ENCODE peak calls at places on chromosome 2, in four cellular contexts. G is neuronal stem cell, N is H1, C is IMR-90. T is an unnamed sample.

GRCh38 chr2:152924722-152925121 is 206.3 kb downstream of the ARL6IP6 start:
- DNase-seq in G (no peak), N (no peak), C (no peak), T (no peak)

GRCh38 chr2:10452956-10453885 is 5.1 kb upstream of the ODC1 start:
- DNase-seq in G (no peak), N (no peak), C (no peak), T (no peak)

GRCh38 chr2:74849228-74849892 is 15.4 kb downstream of the HK2 start:
- DNase-seq in G (no peak), N (no peak), C (peak), T (peak)

GRCh38 chr2:126769118-126769517 is 113.2 kb downstream of the GYPC start:
- DNase-seq in G (no peak), N (no peak), C (no peak), T (peak)

GRCh38 chr2:16664052-16664731 is 1.4 kb downstream of the CYRIA start:
- DNase-seq in G (no peak), N (no peak), C (peak), T (peak)

GRCh38 chr2:11494310-11494709 is 28.3 kb upstream of the E2F6 start:
- DNase-seq in G (no peak), N (no peak), C (no peak), T (no peak)

GRCh38 chr2:241724975-241725870 is 9.2 kb upstream of the D2HGDH start:
- DNase-seq in G (no peak), N (no peak), C (no peak), T (no peak)

GRCh38 chr2:62362561-62362960 is 143.4 kb downstream of the TMEM17 start:
- DNase-seq in G (no peak), N (no peak), C (no peak), T (peak)

GRCh38 chr2:115650827-115651226 is 1208.4 kb downstream of the DPP10 start:
- DNase-seq in G (no peak), N (no peak), C (no peak), T (no peak)

GRCh38 chr2:220065581-220065980 is 438.2 kb downstream of the SLC4A3 start:
- DNase-seq in G (no peak), N (no peak), C (peak), T (no peak)

GRCh38 chr2:43078301-43078700 is 148.1 kb downstream of the ZFP36L2 start:
- DNase-seq in G (no peak), N (no peak), C (no peak), T (no peak)

GRCh38 chr2:68185541-68186164 is 28.0 kb downstream of the PNO1 start:
- DNase-seq in G (peak), N (peak), C (peak), T (peak)

GRCh38 chr2:195532628-195533271 is 124.3 kb upstream of the SLC39A10 start:
- DNase-seq in G (no peak), N (no peak), C (peak), T (no peak)

GRCh38 chr2:209648714-209649113 is 122.9 kb upstream of the UNC80 start:
- DNase-seq in G (no peak), N (no peak), C (peak), T (no peak)

GRCh38 chr2:98188351-98189046 is 101.5 kb downstream of the VWA3B start:
- DNase-seq in G (no peak), N (no peak), C (no peak), T (no peak)

GRCh38 chr2:52097076-52097475 is 1065.1 kb upstream of the NRXN1 start:
- DNase-seq in G (no peak), N (no peak), C (no peak), T (no peak)

GRCh38 chr2:15359716-15360531 is 201.2 kb downstream of the NBAS start:
- DNase-seq in G (no peak), N (no peak), C (peak), T (no peak)

GRCh38 chr2:233820766-233821105 is 33.6 kb downstream of the HJURP start:
- DNase-seq in G (no peak), N (no peak), C (no peak), T (peak)

GRCh38 chr2:61426267-61426897 is 44.5 kb downstream of the USP34 start:
- DNase-seq in G (peak), N (peak), C (no peak), T (peak)

GRCh38 chr2:240581811-240582210 is 4.7 kb upstream of the CAPN10 start:
- DNase-seq in G (no peak), N (no peak), C (no peak), T (no peak)

GRCh38 chr2:28233070-28233718 is 159.5 kb upstream of the FOSL2 start:
- DNase-seq in G (no peak), N (no peak), C (peak), T (no peak)

GRCh38 chr2:65075605-65076344 is 19.6 kb downstream of the CEP68 start:
- DNase-seq in G (no peak), N (peak), C (no peak), T (peak)

GRCh38 chr2:619964-620363 is 57.2 kb downstream of the TMEM18 start:
- DNase-seq in G (no peak), N (peak), C (no peak), T (peak)

GRCh38 chr2:27130396-27130795 is 4.0 kb downstream of the PREB start:
- DNase-seq in G (no peak), N (no peak), C (no peak), T (no peak)

GRCh38 chr2:98606431-98606830 is 1.9 kb downstream of the COA5 start:
- DNase-seq in G (no peak), N (no peak), C (no peak), T (no peak)

GRCh38 chr2:55153564-55154315 is 78.4 kb downstream of the CLHC1 start:
- DNase-seq in G (no peak), N (no peak), C (no peak), T (no peak)

GRCh38 chr2:84991404-84992151 is 20.6 kb downstream of the KCMF1 start:
- DNase-seq in G (no peak), N (no peak), C (peak), T (no peak)

GRCh38 chr2:78498125-78498524 is 527.4 kb upstream of the REG3G start:
- DNase-seq in G (no peak), N (no peak), C (no peak), T (no peak)

GRCh38 chr2:35298493-35298892 is 1057.1 kb upstream of the CRIM1 start:
- DNase-seq in G (no peak), N (no peak), C (no peak), T (no peak)

GRCh38 chr2:101064868-101065549 is 62.9 kb downstream of the RPL31 start:
- DNase-seq in G (no peak), N (no peak), C (peak), T (no peak)

GRCh38 chr2:70981866-70982810 is 3.7 kb downstream of the ANKRD53 start:
- DNase-seq in G (no peak), N (no peak), C (no peak), T (peak)

GRCh38 chr2:66446924-66447323 is 12.0 kb downstream of the MEIS1 start:
- DNase-seq in G (no peak), N (no peak), C (no peak), T (no peak)

GRCh38 chr2:138565251-138565598 is 63.7 kb downstream of the SPOPL start:
- DNase-seq in G (no peak), N (no peak), C (no peak), T (no peak)

GRCh38 chr2:47561371-47561770 is 158.4 kb downstream of the MSH2 start:
- DNase-seq in G (no peak), N (no peak), C (no peak), T (no peak)

GRCh38 chr2:64838817-64839216 is 150.4 kb upstream of the SLC1A4 start:
- DNase-seq in G (no peak), N (no peak), C (peak), T (no peak)

GRCh38 chr2:68251187-68251854 is 1.0 kb downstream of the PPP3R1 start:
- DNase-seq in G (peak), N (peak), C (peak), T (peak)

GRCh38 chr2:20418519-20418918 is 28.4 kb upstream of the RHOB start:
- DNase-seq in G (no peak), N (no peak), C (no peak), T (no peak)

GRCh38 chr2:20421336-20421987 is 25.4 kb upstream of the RHOB start:
- DNase-seq in G (no peak), N (no peak), C (no peak), T (no peak)

GRCh38 chr2:20419752-20420151 is 27.1 kb upstream of the RHOB start:
- DNase-seq in G (no peak), N (no peak), C (no peak), T (no peak)

GRCh38 chr2:20416723-20417122 is 30.2 kb upstream of the RHOB start:
- DNase-seq in G (no peak), N (no peak), C (no peak), T (no peak)

GRCh38 chr2:20419007-20419576 is 27.8 kb upstream of the RHOB start:
- DNase-seq in G (no peak), N (no peak), C (peak), T (no peak)
- H2AK5ac ChIP-seq in G (no peak), N (no peak), C (peak), T (no peak)

GRCh38 chr2:119256574-119256921 is 32.9 kb downstream of the STEAP3 start:
- DNase-seq in G (no peak), N (no peak), C (no peak), T (no peak)
- H2AK5ac ChIP-seq in G (no peak), N (peak), C (peak), T (no peak)

GRCh38 chr2:9231291-9232165 is 24.9 kb downstream of the ASAP2 start:
- DNase-seq in G (no peak), N (peak), C (no peak), T (no peak)

GRCh38 chr2:9230051-9230802 is 23.6 kb downstream of the ASAP2 start:
- DNase-seq in G (no peak), N (no peak), C (peak), T (no peak)

GRCh38 chr2:9229470-9229820 is 22.8 kb downstream of the ASAP2 start:
- DNase-seq in G (no peak), N (no peak), C (no peak), T (no peak)

GRCh38 chr2:9232166-9232479 is 25.5 kb downstream of the ASAP2 start:
- DNase-seq in G (no peak), N (no peak), C (no peak), T (peak)

GRCh38 chr2:9230881-9231280 is 24.3 kb downstream of the ASAP2 start:
- DNase-seq in G (no peak), N (no peak), C (no peak), T (no peak)
- H2AK5ac ChIP-seq in G (no peak), N (no peak), C (peak), T (no peak)

DNA sequence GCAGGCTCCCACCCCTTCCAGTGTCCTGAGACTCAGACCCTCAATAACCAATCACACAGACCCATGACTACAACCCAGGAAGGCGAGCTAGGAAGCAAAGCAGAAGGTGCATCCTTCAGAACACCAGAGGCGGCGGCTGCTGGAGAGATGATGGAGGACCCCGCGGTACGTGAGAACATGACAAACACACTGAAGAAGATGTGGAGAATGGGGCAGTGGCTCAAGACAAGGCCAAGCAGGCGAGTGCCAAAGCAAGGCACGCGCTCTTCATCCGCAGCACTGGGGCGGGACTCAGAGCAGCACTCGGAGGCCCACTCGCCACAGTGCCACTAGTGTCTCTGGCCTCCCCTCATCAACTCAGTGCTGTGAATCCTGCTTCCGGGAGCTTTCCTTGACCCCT is 13.7 kb downstream of the ERFE start:
- DNase-seq in G (no peak), N (no peak), C (no peak), T (no peak)
- H2AK5ac ChIP-seq in G (no peak), N (no peak), C (peak), T (no peak)

GRCh38 chr2:201450910-201451329 is 338 bp downstream of the TRAK2 start:
- DNase-seq in G (no peak), N (no peak), C (peak), T (no peak)
- H2AK5ac ChIP-seq in G (peak), N (no peak), C (peak), T (no peak)

DNA sequence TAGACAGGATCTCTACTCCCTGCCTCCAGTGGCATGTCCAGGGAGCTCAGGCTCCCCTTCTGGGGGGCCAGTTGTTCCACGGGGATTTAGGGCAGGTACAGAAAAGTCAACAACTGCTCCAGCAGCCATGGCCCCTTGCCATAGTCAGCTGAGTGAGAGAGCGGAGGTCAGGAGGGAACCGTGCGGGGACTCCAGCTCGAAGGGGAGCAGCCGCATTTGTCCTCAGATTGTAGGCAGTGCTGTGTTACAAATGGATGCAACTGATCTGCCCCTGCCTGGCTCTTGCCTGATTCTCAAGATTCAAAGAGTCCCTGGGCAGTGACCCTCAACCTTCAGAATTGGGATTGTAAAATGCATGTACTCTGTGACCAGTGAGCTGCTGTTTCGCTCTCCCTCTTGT is 49.8 kb downstream of the ITGB1BP1 start:
- DNase-seq in G (no peak), N (no peak), C (no peak), T (no peak)
- H2AK5ac ChIP-seq in G (no peak), N (no peak), C (peak), T (no peak)

GRCh38 chr2:216680951-216681629 is 14.3 kb downstream of the IGFBP5 start:
- DNase-seq in G (no peak), N (no peak), C (peak), T (no peak)
- H2AK5ac ChIP-seq in G (no peak), N (no peak), C (no peak), T (no peak)

GRCh38 chr2:25482341-25482740 is 140.6 kb upstream of the DNMT3A start:
- DNase-seq in G (no peak), N (no peak), C (no peak), T (no peak)
- H2AK5ac ChIP-seq in G (no peak), N (no peak), C (no peak), T (no peak)

GRCh38 chr2:215617060-215617824 is 181.4 kb upstream of the FN1 start:
- DNase-seq in G (no peak), N (no peak), C (no peak), T (no peak)
- H2AK5ac ChIP-seq in G (no peak), N (no peak), C (peak), T (no peak)

GRCh38 chr2:20093263-20094141 is 42.1 kb upstream of the LAPTM4A start:
- DNase-seq in G (no peak), N (peak), C (peak), T (peak)
- H2AK5ac ChIP-seq in G (peak), N (no peak), C (peak), T (no peak)

T was measured in H9.